ENCODE peak calls at places on chromosomes 1 and 21, in nine cellular contexts. A is psoas muscle, N is A549, G is RWPE1, V is WTC11, M is AG04450, Z is upper lobe of left lung, W is fibroblast of mammary gland, U is gastrocnemius medialis. L is an unnamed sample.

GRCh38 chr1:30135729-30136128 is 587.7 kb downstream of the MATN1 start:
- DNase-seq in A (no peak), N (no peak), G (no peak), V (no peak), M (no peak), Z (no peak), W (no peak), U (no peak), L (no peak)

GRCh38 chr1:175520186-175520585 is 223.2 kb downstream of the TNR start:
- DNase-seq in A (no peak), N (no peak), G (peak; percentile 55), V (no peak), M (no peak), Z (no peak), W (no peak), U (no peak), L (no peak)

GRCh38 chr21:25700741-25701140 is 34.0 kb downstream of the ATP5PF start:
- DNase-seq in A (no peak), N (no peak), G (no peak), V (no peak), M (no peak), Z (no peak), W (no peak), U (no peak), L (no peak)

GRCh38 chr1:82838066-82838465 is 1037.3 kb downstream of the ADGRL2 start:
- DNase-seq in A (no peak), N (no peak), G (no peak), V (no peak), M (no peak), Z (no peak), W (peak; percentile 57), U (no peak), L (no peak)

GRCh38 chr21:37006243-37006520 is 320 bp upstream of the RIPPLY3 start:
- DNase-seq in A (no peak), N (no peak), G (no peak), V (no peak), M (no peak), Z (peak; percentile 79), W (no peak), U (no peak), L (no peak)

GRCh38 chr1:912740-913301 is 10.9 kb upstream of the SAMD11 start:
- DNase-seq in A (peak; percentile 51), N (peak; percentile 52), G (no peak), V (peak; percentile 53), M (no peak), Z (peak; percentile 64), W (peak; percentile 28), U (peak; percentile 4), L (peak; percentile 30)

GRCh38 chr1:42221952-42222606 is 57.5 kb upstream of the GUCA2A start:
- DNase-seq in A (no peak), N (no peak), G (peak; percentile 9), V (no peak), M (no peak), Z (no peak), W (no peak), U (no peak), L (no peak)

GRCh38 chr1:86912501-86912900 is 1.4 kb downstream of the SELENOF start:
- DNase-seq in A (no peak), N (no peak), G (no peak), V (no peak), M (no peak), Z (no peak), W (peak; percentile 25), U (no peak), L (no peak)

GRCh38 chr1:62384276-62385005 is 52.4 kb upstream of the USP1 start:
- DNase-seq in A (no peak), N (no peak), G (peak; percentile 50), V (no peak), M (peak; percentile 80), Z (no peak), W (peak; percentile 94), U (no peak), L (no peak)

DNA sequence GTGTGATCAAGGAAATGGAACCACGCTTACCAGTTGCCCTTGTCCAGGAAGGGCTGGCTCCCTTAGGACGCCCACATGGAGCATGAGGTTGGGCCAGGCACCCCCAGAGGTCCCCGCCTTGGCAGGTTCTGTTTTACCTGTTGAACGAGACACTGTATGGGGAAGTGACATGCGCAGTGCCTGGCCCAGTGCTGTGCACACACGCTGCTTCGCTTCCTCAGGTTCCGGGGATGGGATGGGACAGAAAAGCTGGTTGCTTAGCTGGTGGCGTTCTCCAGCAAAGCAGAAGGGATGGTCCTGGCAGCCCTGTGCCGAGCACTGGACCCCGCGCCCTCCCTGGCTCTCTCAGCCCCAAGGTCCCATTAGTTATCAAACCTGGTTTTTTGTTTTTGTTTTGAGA is 20.7 kb downstream of the SLC66A1 start:
- DNase-seq in A (no peak), N (no peak), G (no peak), V (no peak), M (no peak), Z (no peak), W (no peak), U (no peak), L (no peak)
- TF ChIP-seq CTCF in A (no peak), N (no peak), G (no peak), V (no peak), M (no peak), Z (no peak), W (no peak), U (no peak), L (no peak)

GRCh38 chr1:216566809-216567208 is 143.6 kb upstream of the USH2A start:
- DNase-seq in A (no peak), N (no peak), G (no peak), V (no peak), M (no peak), Z (no peak), W (peak; percentile 24), U (no peak), L (no peak)
- TF ChIP-seq CTCF in A (no peak), N (no peak), G (no peak), V (no peak), M (peak; percentile 60), Z (peak; percentile 17), W (peak; percentile 43), U (no peak), L (no peak)

GRCh38 chr1:156419863-156420208 is 50.8 kb downstream of the RHBG start:
- DNase-seq in A (no peak), N (no peak), G (no peak), V (peak; percentile 79), M (no peak), Z (no peak), W (no peak), U (no peak), L (peak; percentile 65)
- TF ChIP-seq CTCF in A (no peak), N (no peak), G (no peak), V (no peak), M (peak; percentile 24), Z (no peak), W (no peak), U (no peak), L (no peak)

DNA sequence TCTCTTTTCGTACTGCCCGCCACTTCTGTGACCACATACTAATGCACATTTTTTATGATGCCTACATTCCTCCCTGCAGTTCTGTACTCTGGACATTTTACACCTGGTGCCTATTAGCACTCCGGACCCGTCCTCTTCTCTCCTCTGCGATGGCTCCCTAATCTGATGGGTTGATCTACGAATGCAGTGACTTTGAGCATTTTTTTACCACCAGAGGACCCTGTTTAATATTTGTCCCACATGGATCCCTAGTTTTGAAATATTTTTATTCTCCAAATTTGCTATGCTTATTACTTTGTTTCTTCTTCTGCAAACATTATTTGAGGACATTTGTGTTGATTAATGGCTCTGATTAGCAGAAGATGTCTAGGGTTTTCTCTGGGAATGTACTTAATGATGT is 5.2 kb downstream of the PPFIA4 start:
- DNase-seq in A (no peak), N (no peak), G (no peak), V (no peak), M (no peak), Z (no peak), W (no peak), U (no peak), L (no peak)
- TF ChIP-seq CTCF in A (peak; percentile 19), N (no peak), G (no peak), V (no peak), M (no peak), Z (no peak), W (peak; percentile 37), U (no peak), L (peak; percentile 23)

GRCh38 chr1:226738421-226738994 is 574 bp downstream of the ITPKB start:
- DNase-seq in A (peak; percentile 74), N (no peak), G (peak; percentile 47), V (peak; percentile 42), M (no peak), Z (peak; percentile 90), W (peak; percentile 23), U (no peak), L (no peak)
- TF ChIP-seq CTCF in A (peak; percentile 5), N (no peak), G (no peak), V (no peak), M (peak; percentile 28), Z (no peak), W (no peak), U (no peak), L (no peak)

DNA sequence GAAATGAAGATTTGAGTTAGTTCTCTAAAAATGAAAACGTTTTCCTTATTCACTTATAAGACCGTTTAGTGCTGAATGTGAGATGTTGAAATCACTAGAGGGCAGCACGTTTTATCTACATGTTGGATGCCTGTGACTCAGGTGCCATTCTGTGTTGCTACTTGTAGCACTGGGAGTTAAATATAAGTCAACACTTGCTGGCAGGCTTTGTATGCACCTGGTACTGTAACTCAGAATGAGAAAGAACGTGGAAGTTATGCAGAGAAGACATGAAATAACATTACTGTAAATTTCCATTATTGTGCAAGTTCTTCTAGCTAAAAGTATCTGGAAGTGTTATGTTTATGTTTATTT is 45.9 kb downstream of the MIGA1 start:
- DNase-seq in A (no peak), N (no peak), G (peak; percentile 74), V (no peak), M (peak; percentile 56), Z (no peak), W (peak; percentile 91), U (peak; percentile 90), L (peak; percentile 16)
- TF ChIP-seq CTCF in A (peak; percentile 33), N (peak; percentile 35), G (peak; percentile 48), V (no peak), M (peak; percentile 21), Z (peak; percentile 53), W (peak; percentile 28), U (no peak), L (peak; percentile 25)

GRCh38 chr1:24639881-24640280 is 3.2 kb upstream of the SRRM1 start:
- DNase-seq in A (no peak), N (no peak), G (no peak), V (no peak), M (no peak), Z (no peak), W (peak; percentile 15), U (no peak), L (no peak)

GRCh38 chr1:24632776-24633175 is 10.3 kb upstream of the SRRM1 start:
- DNase-seq in A (no peak), N (no peak), G (no peak), V (no peak), M (no peak), Z (no peak), W (no peak), U (no peak), L (no peak)

GRCh38 chr1:24639094-24639493 is 4.0 kb upstream of the SRRM1 start:
- DNase-seq in A (no peak), N (no peak), G (no peak), V (no peak), M (no peak), Z (no peak), W (no peak), U (no peak), L (no peak)

GRCh38 chr1:24636661-24637357 is 6.3 kb upstream of the SRRM1 start:
- DNase-seq in A (no peak), N (no peak), G (no peak), V (no peak), M (no peak), Z (no peak), W (no peak), U (no peak), L (no peak)

GRCh38 chr1:24635195-24635843 is 7.8 kb upstream of the SRRM1 start:
- DNase-seq in A (no peak), N (peak; percentile 60), G (peak; percentile 62), V (no peak), M (peak; percentile 41), Z (no peak), W (peak; percentile 81), U (no peak), L (no peak)
- TF ChIP-seq CTCF in A (peak; percentile 50), N (peak; percentile 69), G (peak; percentile 72), V (no peak), M (peak; percentile 69), Z (peak; percentile 55), W (peak; percentile 74), U (peak; percentile 37), L (peak; percentile 66)